ENCODE peak calls at places on chromosomes 3 and 15, in five cellular contexts. R is sigmoid colon, M is tibial nerve, A is upper lobe of left lung, O is A549. Z is an unnamed sample.

GRCh38 chr3:171116802-171117395 is 90.4 kb upstream of the SLC2A2 start:
- DNase-seq in M (no peak), R (no peak), A (no peak), O (no peak), Z (no peak)

GRCh38 chr3:127043041-127043641 is 60.2 kb downstream of the PLXNA1 start:
- DNase-seq in O (no peak), R (peak), A (peak), M (no peak), Z (peak)

GRCh38 chr3:95333826-95334225 is 1271.0 kb downstream of the NSUN3 start:
- DNase-seq in R (no peak), M (no peak), A (no peak), O (no peak), Z (no peak)

GRCh38 chr3:31516757-31517156 is 16.0 kb upstream of the STT3B start:
- DNase-seq in R (no peak), A (no peak), O (no peak), M (no peak), Z (no peak)

GRCh38 chr15:93152951-93153350 is 63.9 kb upstream of the RGMA start:
- DNase-seq in M (peak), O (no peak), R (peak), A (no peak), Z (peak)

GRCh38 chr3:4504340-4505261 is 11.5 kb downstream of the ITPR1 start:
- DNase-seq in A (no peak), O (no peak), M (no peak), R (peak), Z (no peak)

GRCh38 chr3:42228796-42229195 is 37.2 kb downstream of the CCK start:
- DNase-seq in A (no peak), O (peak), R (no peak), M (no peak), Z (no peak)

GRCh38 chr15:94602771-94603474 is 371.6 kb downstream of the MCTP2 start:
- DNase-seq in A (no peak), R (no peak), M (peak), O (no peak), Z (no peak)

GRCh38 chr3:124924741-124925140 is 9.8 kb downstream of the MUC13 start:
- DNase-seq in O (no peak), A (no peak), M (no peak), R (no peak), Z (no peak)

GRCh38 chr3:100260081-100260684 is 609 bp upstream of the TBC1D23 start:
- DNase-seq in R (peak), O (no peak), M (no peak), A (no peak), Z (no peak)

GRCh38 chr15:100121285-100121684 is 220.5 kb downstream of the ADAMTS17 start:
- DNase-seq in A (no peak), O (no peak), M (no peak), R (no peak), Z (no peak)

GRCh38 chr3:192641911-192642310 is 85.4 kb downstream of the FGF12 start:
- DNase-seq in A (no peak), R (no peak), O (no peak), M (no peak), Z (no peak)

GRCh38 chr3:158105710-158106438 is at the start of gene SHOX2:
- DNase-seq in R (no peak), A (peak), M (peak), O (peak), Z (peak)

GRCh38 chr3:86954751-86955150 is 36.2 kb downstream of the VGLL3 start:
- DNase-seq in O (no peak), A (no peak), M (no peak), R (no peak), Z (no peak)

GRCh38 chr3:86938706-86939105 is 52.2 kb downstream of the VGLL3 start:
- DNase-seq in A (no peak), O (no peak), M (no peak), R (no peak), Z (no peak)

GRCh38 chr15:78047631-78048409 is 29.7 kb downstream of the TBC1D2B start:
- DNase-seq in O (no peak), A (peak), R (peak), M (peak), Z (no peak)

GRCh38 chr15:65651831-65652749 is 30.4 kb downstream of the SLC24A1 start:
- DNase-seq in M (no peak), O (no peak), A (no peak), R (no peak), Z (no peak)

GRCh38 chr15:65653781-65654521 is 32.2 kb downstream of the SLC24A1 start:
- DNase-seq in R (no peak), A (no peak), O (no peak), M (no peak), Z (no peak)

GRCh38 chr15:65653341-65653740 is 31.6 kb downstream of the SLC24A1 start:
- DNase-seq in O (no peak), R (no peak), M (no peak), A (no peak), Z (no peak)

GRCh38 chr15:65651042-65651322 is 29.2 kb downstream of the SLC24A1 start:
- DNase-seq in R (no peak), A (no peak), M (no peak), O (no peak), Z (no peak)

DNA sequence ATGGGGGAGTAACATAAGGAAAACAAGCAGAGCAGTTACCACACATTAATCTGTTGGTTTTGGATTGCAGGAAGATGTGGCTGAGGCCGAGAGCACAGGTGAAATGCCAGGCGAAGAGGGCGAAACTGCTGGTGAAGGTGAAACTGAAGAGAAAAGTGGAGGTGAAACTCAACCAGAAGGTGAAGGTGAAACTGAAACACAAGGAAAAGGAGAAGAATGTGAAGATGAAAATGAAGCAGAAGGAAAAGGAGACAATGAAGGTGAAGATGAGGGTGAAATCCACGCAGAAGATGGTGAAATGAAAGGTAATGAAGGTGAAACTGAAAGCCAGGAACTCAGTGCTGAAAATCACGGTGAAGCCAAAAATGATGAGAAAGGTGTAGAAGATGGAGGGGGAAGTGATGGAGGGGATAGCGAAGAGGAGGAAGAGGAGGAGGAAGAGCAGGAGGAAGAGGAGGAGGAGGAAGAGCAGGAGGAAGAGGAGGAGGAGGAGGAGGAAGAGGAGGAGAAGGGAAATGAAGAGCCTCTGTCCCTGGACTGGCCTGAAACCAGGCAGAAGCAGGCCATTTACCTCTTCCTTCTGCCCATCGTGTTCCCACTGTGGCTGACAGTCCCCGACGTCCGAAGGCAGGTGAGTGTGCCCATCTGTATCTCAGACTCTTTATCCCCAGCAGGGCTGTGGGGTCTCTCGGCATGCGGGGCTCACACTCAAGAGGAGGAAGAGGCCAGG is 28.7 kb downstream of the SLC24A1 start:
- DNase-seq in R (no peak), A (no peak), M (no peak), O (no peak), Z (no peak)
- TF ChIP-seq EP300 in R (no peak), A (no peak), M (no peak), O (no peak), Z (no peak)

GRCh38 chr3:186381424-186382216 is 19.6 kb upstream of the DGKG start:
- DNase-seq in M (no peak), R (no peak), A (no peak), O (no peak), Z (no peak)
- TF ChIP-seq EP300 in M (no peak), R (no peak), A (no peak), O (no peak), Z (no peak)

GRCh38 chr3:190012784-190013183 is 107.9 kb downstream of the P3H2 start:
- DNase-seq in A (no peak), R (no peak), M (no peak), O (peak), Z (no peak)

GRCh38 chr3:190014940-190015339 is 105.8 kb downstream of the P3H2 start:
- DNase-seq in R (no peak), M (no peak), A (no peak), O (no peak), Z (no peak)

GRCh38 chr3:190010486-190010885 is 110.2 kb downstream of the P3H2 start:
- DNase-seq in M (no peak), O (no peak), R (no peak), A (no peak), Z (no peak)

GRCh38 chr3:190013943-190014924 is 106.5 kb downstream of the P3H2 start:
- DNase-seq in M (no peak), O (no peak), A (no peak), R (no peak), Z (no peak)

GRCh38 chr3:190012314-190012782 is 108.3 kb downstream of the P3H2 start:
- DNase-seq in A (no peak), O (peak), M (no peak), R (no peak), Z (no peak)
- TF ChIP-seq EP300 in A (no peak), O (peak), M (no peak), R (no peak), Z (no peak)

GRCh38 chr15:63010386-63010785 is 32.2 kb upstream of the TPM1 start:
- DNase-seq in O (no peak), R (no peak), M (no peak), A (no peak), Z (no peak)

GRCh38 chr15:63012444-63012843 is 30.1 kb upstream of the TPM1 start:
- DNase-seq in M (no peak), R (no peak), O (no peak), A (no peak), Z (no peak)

GRCh38 chr15:63013052-63013808 is 29.3 kb upstream of the TPM1 start:
- DNase-seq in O (no peak), R (no peak), M (peak), A (no peak), Z (no peak)

GRCh38 chr15:63008333-63009049 is 34.1 kb upstream of the TPM1 start:
- DNase-seq in M (no peak), A (no peak), R (no peak), O (no peak), Z (no peak)

DNA sequence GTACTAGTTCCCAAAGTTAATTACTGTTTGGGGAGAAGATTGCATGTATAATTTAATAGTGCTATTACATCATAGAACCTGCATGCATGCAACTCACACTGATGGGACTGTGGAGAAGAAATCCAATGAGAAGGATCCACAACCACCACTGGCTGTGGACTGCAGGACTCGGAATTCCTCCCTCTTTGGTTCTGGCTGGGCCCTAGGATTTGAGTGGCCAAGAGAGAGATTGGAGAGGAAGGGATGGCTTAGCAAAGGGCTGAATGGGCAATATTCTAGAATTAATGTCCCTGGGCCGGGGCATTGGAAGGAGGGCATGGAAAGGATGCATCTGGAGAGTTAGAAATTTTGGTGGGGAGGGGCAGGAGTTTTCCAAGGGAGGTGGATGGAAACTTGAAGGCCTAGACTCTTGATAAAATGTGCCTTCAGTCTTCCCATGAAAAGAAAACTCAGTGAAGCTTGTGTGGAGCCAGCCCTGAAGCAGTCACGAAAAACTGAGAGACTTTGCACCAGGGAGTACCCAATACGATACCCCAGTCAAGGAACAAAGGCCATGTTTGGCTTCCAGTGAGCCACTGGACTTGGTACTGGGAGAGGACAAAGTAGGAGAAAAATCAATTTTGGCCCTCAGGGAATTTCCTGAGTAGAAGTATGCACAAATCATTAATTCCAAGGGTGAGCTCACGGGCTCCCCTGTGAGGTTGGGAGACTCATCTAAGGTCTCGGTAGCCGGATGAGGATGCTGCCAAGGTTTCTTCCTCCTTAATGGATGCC is 31.4 kb upstream of the TPM1 start:
- DNase-seq in A (no peak), R (no peak), O (no peak), M (no peak), Z (no peak)
- TF ChIP-seq EP300 in A (no peak), R (no peak), O (no peak), M (no peak), Z (no peak)

DNA sequence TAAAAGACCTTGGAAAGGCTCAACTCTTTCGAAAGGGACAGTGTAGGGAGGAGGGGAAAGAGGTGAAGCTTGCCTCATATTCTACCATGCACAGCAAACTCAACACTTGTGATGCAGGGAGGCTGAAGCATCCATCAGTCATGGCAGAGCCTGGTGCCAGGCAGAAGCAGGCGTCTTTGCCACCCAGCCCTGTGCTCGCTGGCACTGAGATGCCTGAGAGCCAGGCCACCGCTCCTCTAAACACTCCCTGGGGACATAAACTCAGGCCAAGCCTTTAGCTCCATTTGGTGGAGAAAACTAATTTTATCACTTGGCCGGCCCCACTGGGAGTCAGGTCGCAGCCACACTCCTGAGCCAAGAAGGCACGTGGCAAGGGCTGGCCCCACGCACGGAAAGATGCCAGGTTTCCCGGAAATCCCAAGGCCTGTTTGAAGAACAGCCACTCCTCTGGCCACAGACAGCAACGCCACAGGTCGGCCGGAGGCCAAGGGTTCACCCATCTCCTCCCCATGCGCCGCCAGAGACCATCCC is 30.7 kb downstream of the XXYLT1 start:
- DNase-seq in M (no peak), O (no peak), A (peak), R (peak), Z (no peak)
- TF ChIP-seq EP300 in M (no peak), O (no peak), A (no peak), R (no peak), Z (peak)

GRCh38 chr15:101550124-101550523 is 60.6 kb upstream of the PCSK6 start:
- DNase-seq in O (no peak), R (no peak), M (no peak), A (no peak), Z (no peak)
- TF ChIP-seq EP300 in O (no peak), R (no peak), M (no peak), A (no peak), Z (no peak)

Z was measured in stomach.